ENCODE peak calls at places on chromosome 10, in seven cellular contexts. S, Z, W, F, L, Y and J are unnamed samples.

GRCh38 chr10:71471031-71471430 is 74.3 kb downstream of the CDH23 start:
- DNase-seq in Y (no peak), Z (no peak), W (no peak), F (no peak), L (no peak), S (no peak), J (no peak)

GRCh38 chr10:72353963-72354355 is 760 bp downstream of the DNAJB12 start:
- DNase-seq in L (peak; percentile 68), S (no peak), W (no peak), Y (no peak), F (no peak), Z (peak; percentile 32), J (peak; percentile 44)

GRCh38 chr10:2079603-2080078 is 342.3 kb upstream of the ADARB2 start:
- DNase-seq in L (no peak), Z (no peak), W (no peak), F (no peak), Y (no peak), S (no peak), J (peak; percentile 70)

GRCh38 chr10:125982256-125982948 is 86.0 kb downstream of the FANK1 start:
- DNase-seq in L (peak; percentile 79), Y (peak; percentile 84), F (peak; percentile 47), W (peak; percentile 63), S (peak; percentile 64), Z (peak; percentile 88), J (peak; percentile 71)

GRCh38 chr10:62099299-62099698 is 169.3 kb downstream of the RTKN2 start:
- DNase-seq in F (peak; percentile 55), S (no peak), Z (no peak), L (no peak), W (no peak), Y (no peak), J (no peak)

GRCh38 chr10:86642021-86642420 is 12.3 kb upstream of the OPN4 start:
- DNase-seq in S (no peak), F (no peak), Y (no peak), W (no peak), L (no peak), Z (no peak), J (no peak)

GRCh38 chr10:59873924-59874323 is 32.4 kb downstream of the CCDC6 start:
- DNase-seq in F (no peak), S (no peak), W (peak; percentile 10), L (no peak), Y (no peak), Z (no peak), J (no peak)

GRCh38 chr10:114881462-114881861 is 56.5 kb upstream of the TRUB1 start:
- DNase-seq in W (no peak), L (no peak), F (no peak), S (no peak), Y (no peak), Z (no peak), J (no peak)

GRCh38 chr10:774223-774622 is 84.8 kb upstream of the DIP2C start:
- DNase-seq in Y (no peak), F (no peak), S (no peak), Z (no peak), L (no peak), W (no peak), J (no peak)

GRCh38 chr10:128747556-128748335 is 621.5 kb upstream of the MKI67 start:
- DNase-seq in L (no peak), Y (no peak), Z (no peak), F (no peak), S (no peak), W (no peak), J (no peak)

GRCh38 chr10:61232780-61233179 is 220.4 kb downstream of the TMEM26 start:
- DNase-seq in Y (no peak), W (no peak), S (no peak), F (no peak), Z (peak; percentile 8), L (no peak), J (no peak)

GRCh38 chr10:110074298-110074697 is 66.5 kb downstream of the ADD3 start:
- DNase-seq in S (no peak), W (no peak), F (no peak), Z (no peak), Y (no peak), L (peak; percentile 21), J (no peak)

GRCh38 chr10:73922007-73922863 is 11.3 kb downstream of the PLAU start:
- DNase-seq in W (no peak), Y (no peak), Z (no peak), L (no peak), F (no peak), S (no peak), J (no peak)

GRCh38 chr10:93495654-93496321 is 624 bp upstream of the CEP55 start:
- DNase-seq in S (no peak), Y (peak; percentile 41), F (no peak), L (peak; percentile 74), Z (peak; percentile 17), W (peak; percentile 19), J (peak; percentile 54)

GRCh38 chr10:12150163-12150562 is 20.7 kb downstream of the SEC61A2 start:
- DNase-seq in W (no peak), L (no peak), Y (no peak), Z (no peak), S (no peak), F (no peak), J (no peak)

GRCh38 chr10:16952010-16952550 is 134.9 kb upstream of the RSU1 start:
- DNase-seq in F (no peak), L (no peak), W (no peak), Z (no peak), Y (no peak), S (no peak), J (no peak)

GRCh38 chr10:61733358-61733940 is 70.7 kb downstream of the CABCOCO1 start:
- DNase-seq in F (no peak), W (peak; percentile 56), Z (peak; percentile 75), Y (peak; percentile 96), L (peak; percentile 71), S (peak; percentile 47), J (peak; percentile 71)

GRCh38 chr10:115947104-115947503 is 325.9 kb downstream of the GFRA1 start:
- DNase-seq in Y (peak; percentile 3), L (peak; percentile 55), W (no peak), Z (peak; percentile 71), F (no peak), S (no peak), J (no peak)

GRCh38 chr10:71580415-71580814 is 139.2 kb downstream of the C10orf105 start:
- DNase-seq in Z (no peak), S (no peak), W (no peak), L (no peak), Y (no peak), F (no peak), J (no peak)

GRCh38 chr10:96840841-96841518 is 8.9 kb downstream of the LCOR start:
- DNase-seq in S (peak; percentile 52), W (no peak), F (peak; percentile 70), Y (peak; percentile 82), Z (no peak), L (no peak), J (peak; percentile 41)

GRCh38 chr10:96846395-96846794 is 14.3 kb downstream of the LCOR start:
- DNase-seq in L (no peak), S (no peak), F (peak; percentile 43), Z (no peak), Y (peak; percentile 34), W (no peak), J (no peak)

GRCh38 chr10:96846926-96847325 is 14.8 kb downstream of the LCOR start:
- DNase-seq in L (no peak), Y (no peak), W (no peak), S (no peak), Z (no peak), F (no peak), J (no peak)

GRCh38 chr10:96843823-96844222 is 11.7 kb downstream of the LCOR start:
- DNase-seq in W (no peak), F (no peak), L (no peak), Z (no peak), Y (no peak), S (no peak), J (no peak)

GRCh38 chr10:96842896-96843723 is 11.0 kb downstream of the LCOR start:
- DNase-seq in S (no peak), Y (peak; percentile 69), L (no peak), W (no peak), Z (no peak), F (peak; percentile 52), J (no peak)
- H3K4me1 ChIP-seq in S (peaks cover 22% of the 10 kb centered on the region), Y (peaks cover 48% of the 10 kb centered on the region), L (peaks cover 10% of the 10 kb centered on the region), W (no peaks in the 10 kb centered on the region), Z (peaks cover 14% of the 10 kb centered on the region), F (peaks cover 60% of the 10 kb centered on the region), J (peaks cover 3% of the 10 kb centered on the region)

GRCh38 chr10:80100116-80100515 is 21.7 kb downstream of the TMEM254 start:
- DNase-seq in L (no peak), Y (no peak), F (no peak), W (no peak), S (no peak), Z (no peak), J (no peak)

GRCh38 chr10:80108576-80109239 is 23.8 kb upstream of the PLAC9 start:
- DNase-seq in Z (no peak), W (no peak), F (no peak), S (peak; percentile 4), L (peak; percentile 20), Y (no peak), J (no peak)

GRCh38 chr10:80100861-80101695 is 22.6 kb downstream of the TMEM254 start:
- DNase-seq in W (no peak), L (no peak), F (peak; percentile 84), S (no peak), Y (peak; percentile 99), Z (peak; percentile 26), J (peak; percentile 24)

DNA sequence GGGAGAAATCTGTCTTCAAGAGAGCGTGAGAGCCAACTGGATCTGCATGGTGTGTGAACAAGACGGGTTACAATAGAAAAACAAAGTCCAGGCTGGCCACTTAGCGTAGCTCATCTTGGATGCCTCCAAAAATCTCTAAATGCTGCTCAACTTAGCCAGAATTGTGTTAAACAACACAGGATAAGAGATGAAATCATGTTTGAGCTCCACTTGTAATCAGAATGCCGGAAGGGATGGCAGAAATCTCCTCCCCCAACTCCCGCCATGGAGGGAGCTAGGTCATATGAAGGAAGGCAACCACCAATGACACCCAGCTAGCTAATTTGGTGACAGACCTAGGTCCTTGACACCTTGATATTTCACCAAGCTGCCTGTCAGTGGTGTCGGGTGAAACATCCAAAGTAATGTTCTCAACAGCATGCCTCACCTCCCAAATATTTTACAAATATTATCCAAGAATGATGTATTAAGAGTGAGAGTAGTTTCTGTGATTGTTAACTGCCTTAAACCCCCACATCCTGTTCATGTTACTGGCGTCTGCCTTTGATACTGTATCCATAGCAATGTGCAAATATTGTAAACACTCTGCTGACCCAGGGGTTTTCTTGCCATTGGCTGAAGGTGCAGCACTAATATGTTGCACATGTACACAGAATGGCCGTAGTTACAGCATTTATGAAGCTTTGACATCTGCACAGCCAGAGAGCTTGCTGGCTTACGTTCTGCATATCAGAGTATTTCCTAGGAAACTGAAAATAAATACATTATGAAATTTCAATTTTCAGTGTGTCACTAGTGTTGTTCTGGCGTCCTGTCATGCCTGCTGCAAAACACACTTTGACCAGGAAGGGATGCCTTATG is 25.8 kb downstream of the TMEM254 start:
- DNase-seq in S (no peak), W (no peak), F (peak; percentile 56), Y (peak; percentile 62), Z (no peak), L (peak; percentile 94), J (peak; percentile 67)
- H3K9me2 ChIP-seq in S (no peaks in the 10 kb centered on the region), W (no peaks in the 10 kb centered on the region), F (no peaks in the 10 kb centered on the region), Y (no peaks in the 10 kb centered on the region), Z (no peaks in the 10 kb centered on the region), L (no peaks in the 10 kb centered on the region), J (no peaks in the 10 kb centered on the region)

GRCh38 chr10:96830511-96831199 is 1.4 kb upstream of the LCOR start:
- DNase-seq in F (peak; percentile 52), S (peak; percentile 75), W (peak; percentile 88), Y (peak; percentile 81), L (peak; percentile 65), Z (peak; percentile 90), J (peak; percentile 85)
- H3K27ac ChIP-seq in F (peak overlapping the region; percentile 87), S (peak overlapping the region; percentile 85), W (peak overlapping the region; percentile 89), Y (no peak overlapping the region), L (no peak overlapping the region), Z (peak overlapping the region; percentile 70), J (peak overlapping the region; percentile 94)

GRCh38 chr10:47188156-47188555 is 111.8 kb upstream of the GDF10 start:
- DNase-seq in Z (no peak), F (no peak), L (no peak), Y (no peak), S (no peak), W (no peak), J (no peak)
- H3K4me1 ChIP-seq in Z (no peaks in the 10 kb centered on the region), F (no peaks in the 10 kb centered on the region), L (no peaks in the 10 kb centered on the region), Y (peaks cover 16% of the 10 kb centered on the region), S (no peaks in the 10 kb centered on the region), W (no peaks in the 10 kb centered on the region), J (no peaks in the 10 kb centered on the region)